ENCODE peak calls at places on chromosomes 4 and X, in nine cellular contexts. Z is psoas muscle; F is cardiac muscle cell; Q is EL; D is HEK293T; J is CD8-positive, alpha-beta memory T cell; L is Calu3; I is stimulated activated naive CD8-positive, alpha-beta T cell treated with anti-CD3 and anti-CD28 coated beads, Interleukin-15, Interleukin-2, amounts not matched to agents 100 U/mL and 50 U/mL, for 24 hours; B is NAMALWA. M is an unnamed sample.

GRCh38 chr4:119124314-119124713 is 11.3 kb upstream of the MYOZ2 start:
- DNase-seq in Z (no peak), F (peak), Q (peak), D (no peak), J (no peak), L (no peak), I (no peak), B (no peak), M (no peak)

GRCh38 chr4:171954650-171955049 is 141.4 kb downstream of the GALNTL6 start:
- DNase-seq in Z (no peak), F (no peak), Q (no peak), D (no peak), J (no peak), L (no peak), I (no peak), B (no peak), M (no peak)

GRCh38 chrX:136185409-136186022 is 38.2 kb downstream of the FHL1 start:
- DNase-seq in Z (no peak), F (peak), Q (peak), D (no peak), J (no peak), L (no peak), I (no peak), B (no peak), M (no peak)

GRCh38 chr4:156190606-156191005 is 236.9 kb upstream of the CTSO start:
- DNase-seq in Z (no peak), F (peak), Q (peak), D (no peak), J (no peak), L (no peak), I (no peak), B (no peak), M (no peak)

GRCh38 chr4:128349921-128350320 is 62.3 kb upstream of the PGRMC2 start:
- DNase-seq in Z (no peak), F (peak), Q (peak), D (no peak), J (no peak), L (no peak), I (no peak), B (no peak), M (no peak)

GRCh38 chr4:102826890-102827673 is at the start of gene UBE2D3:
- DNase-seq in Z (peak), F (peak), Q (peak), D (peak), J (peak), L (peak), I (peak), B (peak), M (peak)

GRCh38 chr4:139469216-139469615 is 15.3 kb downstream of the RAB33B start:
- DNase-seq in Z (no peak), F (no peak), Q (no peak), D (no peak), J (no peak), L (no peak), I (no peak), B (no peak), M (no peak)

GRCh38 chrX:112636288-112636687 is 43.5 kb downstream of the LHFPL1 start:
- DNase-seq in Z (no peak), F (no peak), Q (no peak), D (no peak), J (no peak), L (no peak), I (no peak), B (no peak), M (no peak)

GRCh38 chrX:78747471-78747870 is at the start of gene LPAR4:
- DNase-seq in Z (no peak), F (peak), Q (peak), D (no peak), J (no peak), L (no peak), I (no peak), B (no peak), M (no peak)

GRCh38 chrX:154116514-154116913 is 19.0 kb upstream of the MECP2 start:
- DNase-seq in Z (no peak), F (no peak), Q (no peak), D (no peak), J (no peak), L (no peak), I (no peak), B (no peak), M (no peak)

GRCh38 chrX:47796433-47796906 is 40.2 kb upstream of the ZNF81 start:
- DNase-seq in Z (no peak), F (peak), Q (peak), D (no peak), J (no peak), L (no peak), I (no peak), B (no peak), M (no peak)

GRCh38 chr4:95603393-95603792 is 54.6 kb upstream of the UNC5C start:
- DNase-seq in Z (no peak), F (no peak), Q (no peak), D (no peak), J (no peak), L (no peak), I (no peak), B (no peak), M (no peak)

GRCh38 chr4:3749081-3749480 is 17.1 kb upstream of the ADRA2C start:
- DNase-seq in Z (no peak), F (no peak), Q (no peak), D (no peak), J (no peak), L (no peak), I (no peak), B (no peak), M (no peak)

GRCh38 chrX:103362504-103362903 is 6.2 kb downstream of the TCEAL9 start:
- DNase-seq in Z (no peak), F (peak), Q (peak), D (no peak), J (no peak), L (no peak), I (no peak), B (no peak), M (peak)

GRCh38 chr4:167032876-167033275 is 201.4 kb downstream of the SPOCK3 start:
- DNase-seq in Z (no peak), F (peak), Q (peak), D (no peak), J (no peak), L (no peak), I (no peak), B (no peak), M (no peak)

GRCh38 chr4:48290146-48290772 is 20.6 kb upstream of the TEC start:
- DNase-seq in Z (no peak), F (peak), Q (peak), D (peak), J (no peak), L (peak), I (peak), B (peak), M (no peak)

GRCh38 chrX:107610667-107611066 is 17.6 kb upstream of the PRPS1 start:
- DNase-seq in Z (no peak), F (no peak), Q (no peak), D (no peak), J (no peak), L (no peak), I (no peak), B (no peak), M (no peak)

GRCh38 chr4:44661940-44662622 is 10.7 kb upstream of the YIPF7 start:
- DNase-seq in Z (no peak), F (no peak), Q (no peak), D (no peak), J (no peak), L (no peak), I (no peak), B (no peak), M (no peak)

GRCh38 chrX:124863303-124863702 is 456.4 kb upstream of the TEX13C start:
- DNase-seq in Z (no peak), F (no peak), Q (no peak), D (peak), J (no peak), L (no peak), I (no peak), B (peak), M (no peak)

GRCh38 chr4:147288512-147288911 is 192.4 kb upstream of the EDNRA start:
- DNase-seq in Z (no peak), F (peak), Q (no peak), D (no peak), J (no peak), L (no peak), I (no peak), B (no peak), M (no peak)

GRCh38 chr4:141391771-141392170 is 171.1 kb downstream of the ZNF330 start:
- DNase-seq in Z (no peak), F (no peak), Q (peak), D (no peak), J (no peak), L (no peak), I (no peak), B (no peak), M (no peak)

GRCh38 chrX:150533863-150534262 is 34.6 kb upstream of the MTM1 start:
- DNase-seq in Z (no peak), F (no peak), Q (no peak), D (no peak), J (no peak), L (no peak), I (no peak), B (no peak), M (no peak)

GRCh38 chr4:141646969-141647368 is 10.6 kb downstream of the IL15 start:
- DNase-seq in Z (no peak), F (no peak), Q (peak), D (no peak), J (no peak), L (no peak), I (no peak), B (no peak), M (no peak)

GRCh38 chr4:98289375-98289774 is 28.2 kb downstream of the RAP1GDS1 start:
- DNase-seq in Z (no peak), F (peak), Q (peak), D (no peak), J (no peak), L (no peak), I (no peak), B (peak), M (no peak)